ENCODE peak calls at places on chromosomes 3 and 15, in four cellular contexts. C is ovary, E is sigmoid colon, V is uterus. O is an unnamed sample. For H3K4me1, the result is how much of the 10 kb centered on the place peaks cover.

GRCh38 chr3:174619244-174619643 is 239.9 kb upstream of the NAALADL2 start:
- DNase-seq in C (no peak), E (no peak), V (no peak), O (no peak)

GRCh38 chr3:196653127-196653795 is 13.8 kb downstream of the NRROS start:
- DNase-seq in C (no peak), E (no peak), V (no peak), O (no peak)

GRCh38 chr15:97425596-97425995 is 534.9 kb upstream of the ARRDC4 start:
- DNase-seq in C (no peak), E (no peak), V (no peak), O (no peak)

GRCh38 chr3:118628704-118629341 is 405.8 kb downstream of the IGSF11 start:
- DNase-seq in C (no peak), E (peak), V (peak), O (peak)

GRCh38 chr15:81189583-81190283 is 6.9 kb upstream of the IL16 start:
- DNase-seq in C (peak), E (peak), V (peak), O (no peak)

GRCh38 chr15:74958320-74958907 is 1.8 kb upstream of the RPP25 start:
- DNase-seq in C (no peak), E (peak), V (no peak), O (peak)

GRCh38 chr3:177680442-177680821 is 483.1 kb upstream of the TBL1XR1 start:
- DNase-seq in C (no peak), E (no peak), V (no peak), O (no peak)

GRCh38 chr15:52787549-52788098 is 2.5 kb downstream of the ONECUT1 start:
- DNase-seq in C (no peak), E (no peak), V (no peak), O (no peak)

GRCh38 chr3:166284994-166285393 is 447.8 kb upstream of the BCHE start:
- DNase-seq in C (no peak), E (no peak), V (no peak), O (no peak)

GRCh38 chr3:62433396-62433795 is 60.0 kb upstream of the FEZF2 start:
- DNase-seq in C (no peak), E (no peak), V (no peak), O (no peak)

GRCh38 chr3:157135671-157136396 is 24.1 kb downstream of the CCNL1 start:
- DNase-seq in C (peak), E (no peak), V (peak), O (no peak)

GRCh38 chr3:165196577-165197561 is 685 bp upstream of the SLITRK3 start:
- DNase-seq in C (no peak), E (peak), V (peak), O (no peak)

GRCh38 chr15:38226867-38227266 is 25.8 kb upstream of the SPRED1 start:
- DNase-seq in C (no peak), E (no peak), V (no peak), O (no peak)

GRCh38 chr3:123084192-123084591 is 17.4 kb downstream of the PDIA5 start:
- DNase-seq in C (no peak), E (no peak), V (no peak), O (no peak)

GRCh38 chr3:102750322-102750721 is 315.5 kb downstream of the ZPLD1 start:
- DNase-seq in C (no peak), E (no peak), V (no peak), O (no peak)

GRCh38 chr3:102747611-102748010 is 312.8 kb downstream of the ZPLD1 start:
- DNase-seq in C (no peak), E (no peak), V (no peak), O (no peak)

GRCh38 chr3:102741694-102742093 is 306.9 kb downstream of the ZPLD1 start:
- DNase-seq in C (no peak), E (no peak), V (no peak), O (no peak)

GRCh38 chr3:102748646-102749045 is 313.8 kb downstream of the ZPLD1 start:
- DNase-seq in C (no peak), E (no peak), V (no peak), O (no peak)

DNA sequence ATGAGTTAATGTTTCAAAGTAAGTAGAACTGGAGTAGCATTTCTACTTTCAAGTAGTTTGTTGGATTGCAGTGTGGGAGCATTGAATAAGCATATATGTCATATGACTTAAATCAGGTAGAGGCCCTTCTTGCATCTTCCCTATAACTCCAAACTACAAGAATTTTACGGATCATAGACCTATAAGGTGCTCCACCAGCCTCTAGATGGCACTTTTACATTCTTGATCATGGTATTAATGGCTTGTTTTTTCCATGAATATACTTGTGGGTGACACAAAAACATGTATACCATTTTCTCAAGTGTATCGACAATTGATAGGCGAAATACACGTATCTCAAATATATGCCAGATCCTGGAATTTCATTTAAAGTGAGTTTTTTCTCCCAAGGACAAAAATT is 311.1 kb downstream of the ZPLD1 start:
- DNase-seq in C (no peak), E (no peak), V (no peak), O (no peak)
- TF ChIP-seq CTCF in C (no peak), E (no peak), V (no peak), O (no peak)

DNA sequence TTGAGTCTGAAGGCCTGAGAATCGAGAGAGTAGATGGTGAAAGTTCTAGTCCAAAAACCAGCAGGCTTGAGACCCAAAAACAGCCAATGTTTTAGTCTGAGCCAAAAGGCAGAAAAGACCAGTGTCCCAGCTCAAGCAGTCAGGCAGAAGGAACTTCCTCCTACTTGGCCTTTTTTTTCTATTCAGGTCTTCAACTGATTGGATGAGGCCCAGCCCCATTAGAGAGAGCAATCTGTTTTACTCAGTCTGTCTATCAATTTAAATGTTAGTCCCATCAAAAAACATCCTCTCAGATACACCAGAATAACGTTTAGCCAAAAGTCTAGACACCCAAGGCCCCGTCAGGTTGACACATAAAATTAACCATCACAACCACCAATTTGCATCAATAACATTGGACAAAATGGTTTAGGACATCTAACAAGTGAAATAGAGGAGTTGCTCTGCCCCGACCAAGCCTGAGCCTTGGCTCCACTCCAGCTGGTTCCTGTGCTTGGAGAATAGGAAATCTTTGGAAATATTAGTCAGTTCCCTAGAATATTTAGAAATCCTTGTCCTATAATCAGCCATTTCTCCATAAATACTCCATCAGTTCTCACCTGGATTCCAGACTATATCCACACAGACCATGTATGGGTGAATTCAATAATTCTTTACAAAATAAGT is 51.4 kb upstream of the LIPC start:
- DNase-seq in C (no peak), E (no peak), V (no peak), O (no peak)
- H3K4me1 ChIP-seq in C (under half), E (under half), V (under half), O (under half)

DNA sequence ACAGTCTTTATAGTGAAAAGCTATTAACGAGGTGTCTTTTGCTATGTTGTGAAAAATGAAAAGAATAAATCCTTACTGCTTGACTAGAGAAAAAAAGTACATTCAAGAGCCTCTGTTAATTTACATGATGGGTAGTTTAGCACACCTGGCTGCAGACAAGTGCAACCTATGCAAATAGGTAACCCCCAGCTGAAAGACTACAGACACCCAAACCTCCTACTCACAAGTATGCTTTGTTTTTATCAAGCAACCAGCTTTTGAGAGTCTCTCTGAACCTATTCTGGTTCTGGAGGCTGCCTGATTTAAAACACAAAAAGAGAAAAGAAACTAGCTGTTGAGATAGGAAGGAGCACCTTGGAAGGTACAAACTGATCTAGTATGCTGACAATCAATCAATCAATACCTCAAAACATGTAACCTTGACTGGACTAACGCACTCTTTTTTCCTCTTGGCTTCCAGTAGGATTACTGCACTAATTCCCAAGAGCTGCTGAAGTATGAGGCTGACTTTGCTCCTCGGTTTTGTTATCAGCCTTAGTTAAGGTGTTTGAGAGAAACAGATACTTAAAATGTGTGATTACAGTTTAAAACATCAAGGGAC is 63.7 kb downstream of the OSBPL10 start:
- DNase-seq in C (no peak), E (no peak), V (no peak), O (no peak)
- H3K27ac ChIP-seq in C (no peak), E (no peak), V (peak), O (peak)

GRCh38 chr3:79726795-79727194 is 41.0 kb downstream of the ROBO1 start:
- DNase-seq in C (no peak), E (no peak), V (no peak), O (no peak)

GRCh38 chr3:79729096-79729495 is 38.7 kb downstream of the ROBO1 start:
- DNase-seq in C (peak), E (no peak), V (no peak), O (no peak)

GRCh38 chr3:79724206-79724605 is 43.6 kb downstream of the ROBO1 start:
- DNase-seq in C (no peak), E (no peak), V (no peak), O (no peak)
- TF ChIP-seq CTCF in C (no peak), E (no peak), V (no peak), O (no peak)

DNA sequence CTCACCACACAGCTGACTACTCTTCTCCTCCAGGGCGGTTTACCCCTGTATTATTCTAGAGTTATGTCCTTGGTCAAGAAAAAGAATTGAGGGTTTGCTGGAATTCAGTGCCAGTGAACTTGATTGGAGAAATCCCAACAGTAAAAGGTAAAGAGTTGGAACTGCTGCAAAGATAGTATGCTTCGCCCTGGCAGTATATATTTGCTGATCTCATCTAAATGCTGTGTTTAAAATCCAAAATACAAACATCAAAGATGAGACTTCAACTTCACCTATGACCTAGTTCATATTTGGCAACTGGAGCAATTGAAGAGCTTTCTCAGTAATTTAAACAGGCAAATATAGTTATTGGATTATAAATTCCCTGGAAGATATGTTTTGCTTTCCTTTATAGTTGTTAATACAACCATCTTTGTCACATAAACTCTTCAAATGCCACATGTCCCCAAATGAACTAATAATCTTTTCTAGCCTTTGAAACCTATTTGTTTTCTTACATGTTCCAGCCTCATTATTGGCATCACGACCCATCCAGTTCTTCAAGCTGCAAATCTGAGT is 6.5 kb downstream of the KCNH8 start:
- DNase-seq in C (no peak), E (no peak), V (no peak), O (no peak)
- H3K4me1 ChIP-seq in C (under half), E (under half), V (under half), O (under half)

GRCh38 chr3:153355559-153355958 is 193.5 kb downstream of the RAP2B start:
- DNase-seq in C (no peak), E (no peak), V (no peak), O (no peak)

GRCh38 chr3:153348457-153349137 is 186.6 kb downstream of the RAP2B start:
- DNase-seq in C (no peak), E (no peak), V (no peak), O (no peak)

GRCh38 chr3:153349138-153349499 is 187.1 kb downstream of the RAP2B start:
- DNase-seq in C (no peak), E (no peak), V (no peak), O (no peak)

GRCh38 chr3:153354641-153355040 is 192.6 kb downstream of the RAP2B start:
- DNase-seq in C (no peak), E (no peak), V (no peak), O (no peak)

DNA sequence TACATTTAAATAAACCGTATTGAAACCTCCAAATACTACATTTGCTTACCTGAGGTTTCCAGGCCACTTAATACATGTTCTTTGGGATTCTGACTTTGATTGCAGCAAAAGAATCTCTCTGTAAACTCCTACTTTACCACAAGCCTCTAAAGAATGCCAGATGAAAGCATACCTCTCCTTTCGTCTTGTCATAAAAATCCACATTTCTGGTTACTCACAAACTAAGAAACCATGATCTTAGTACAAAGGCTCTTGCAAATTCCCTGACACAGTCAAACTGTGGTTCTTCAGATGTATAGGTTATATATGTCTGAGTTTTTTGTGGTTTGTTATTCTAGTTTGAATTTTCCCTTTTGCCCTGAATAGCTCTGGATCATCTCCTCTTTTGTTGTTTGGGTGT is 188.4 kb downstream of the RAP2B start:
- DNase-seq in C (no peak), E (no peak), V (no peak), O (no peak)
- H3K27ac ChIP-seq in C (no peak), E (no peak), V (no peak), O (no peak)

GRCh38 chr15:78438595-78439285 is 724 bp downstream of the IREB2 start:
- DNase-seq in C (no peak), E (no peak), V (no peak), O (no peak)
- TF ChIP-seq CTCF in C (peak), E (no peak), V (no peak), O (no peak)

DNA sequence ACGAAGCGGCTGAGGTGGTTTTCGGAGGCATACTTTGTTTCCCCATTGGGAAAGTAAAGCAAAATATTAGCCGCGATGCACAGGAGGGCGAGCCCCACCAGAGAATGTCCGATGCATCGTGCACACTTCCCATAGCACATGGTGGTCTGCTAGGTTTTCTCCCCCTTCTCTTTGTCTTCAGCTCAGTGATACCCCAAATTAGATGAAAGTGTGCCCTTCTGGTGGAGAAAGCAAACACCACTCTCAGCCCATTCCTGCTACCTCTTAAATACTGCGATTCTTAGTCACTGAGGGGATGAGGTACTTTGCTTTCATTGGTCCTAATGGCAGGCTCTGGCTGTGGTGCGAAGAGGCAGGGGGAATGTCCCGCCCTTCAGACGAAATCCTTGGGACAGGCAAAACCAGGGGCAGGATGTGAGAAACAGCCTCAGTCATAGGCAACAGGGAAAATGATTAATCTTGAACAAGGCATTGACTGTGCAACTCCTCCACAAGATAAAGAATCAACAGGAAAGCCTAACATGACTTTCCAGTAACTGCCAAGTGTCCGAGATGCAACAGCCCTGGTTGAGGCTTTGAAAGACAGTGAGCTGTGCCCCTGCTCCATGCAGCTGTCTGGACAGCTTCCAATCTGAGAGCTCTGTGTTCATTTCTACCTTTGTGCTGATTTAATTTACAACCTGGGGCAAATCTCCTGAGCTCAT is at the start of gene TM4SF1:
- DNase-seq in C (peak), E (peak), V (peak), O (peak)
- H3K4me1 ChIP-seq in C (under half), E (under half), V (under half), O (under half)

GRCh38 chr15:41791970-41792637 is 17.8 kb downstream of the MAPKBP1 start:
- DNase-seq in C (no peak), E (no peak), V (no peak), O (no peak)

GRCh38 chr15:41790756-41791546 is 16.7 kb downstream of the MAPKBP1 start:
- DNase-seq in C (no peak), E (no peak), V (no peak), O (no peak)

GRCh38 chr15:41789662-41790061 is 15.4 kb downstream of the MAPKBP1 start:
- DNase-seq in C (no peak), E (no peak), V (no peak), O (no peak)

GRCh38 chr15:41790169-41790568 is 15.9 kb downstream of the MAPKBP1 start:
- DNase-seq in C (no peak), E (no peak), V (no peak), O (no peak)

DNA sequence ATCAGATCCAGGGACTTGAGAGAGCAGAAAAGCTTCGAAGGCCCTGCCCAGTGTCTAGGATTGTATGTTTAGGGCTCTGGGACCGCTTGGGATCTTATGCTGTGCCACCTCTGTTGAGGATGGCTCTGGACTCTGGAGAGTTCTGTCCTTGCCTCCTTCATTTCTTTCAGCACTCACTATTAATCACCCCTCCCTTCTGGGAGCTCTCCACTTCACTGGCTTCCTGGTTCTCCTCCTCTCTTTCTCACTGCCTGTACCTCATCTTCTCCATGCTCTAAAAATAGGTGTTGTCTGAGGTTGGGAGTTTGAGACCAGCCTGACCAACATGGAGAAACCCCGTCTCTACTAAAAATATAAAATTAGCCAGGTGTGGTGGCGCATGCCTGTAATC is 17.3 kb downstream of the MAPKBP1 start:
- DNase-seq in C (no peak), E (no peak), V (no peak), O (no peak)
- H3K27ac ChIP-seq in C (no peak), E (peak), V (peak), O (peak)

GRCh38 chr3:78161736-78162135 is 1121.8 kb downstream of the ROBO2 start:
- DNase-seq in C (no peak), E (no peak), V (no peak), O (no peak)

GRCh38 chr3:78163379-78163778 is 1123.5 kb downstream of the ROBO2 start:
- DNase-seq in C (no peak), E (no peak), V (no peak), O (no peak)

DNA sequence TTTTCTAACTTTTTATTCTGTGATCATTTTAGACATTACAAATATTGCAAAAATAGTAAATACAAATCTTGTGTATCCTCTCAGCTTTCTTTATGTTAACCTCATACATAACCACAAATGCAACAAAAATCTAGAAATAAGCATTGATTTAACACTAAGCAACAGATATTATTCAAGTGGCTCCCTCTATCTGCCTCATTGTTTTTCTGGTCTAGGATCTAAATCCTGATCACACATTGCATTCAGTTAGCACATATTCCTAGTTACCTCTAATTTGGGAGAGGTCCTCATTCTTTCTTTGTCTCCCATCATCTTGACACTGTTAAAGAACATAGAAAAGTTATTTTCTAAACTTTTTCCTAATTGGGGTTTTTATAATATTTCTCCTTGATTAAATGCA is 1126.0 kb downstream of the ROBO2 start:
- DNase-seq in C (no peak), E (no peak), V (no peak), O (no peak)
- TF ChIP-seq CTCF in C (no peak), E (no peak), V (no peak), O (no peak)

O was measured in left lung.